ENCODE peak calls at places on chromosome 6, in four cellular contexts. S is vagina, T is heart left ventricle, E is A549. B is an unnamed sample.

GRCh38 chr6:30818426-30818841 is 65.9 kb upstream of the DDR1 start:
- DNase-seq in E (peak; percentile 69), T (no peak), S (no peak), B (no peak)

GRCh38 chr6:142802124-142802523 is 142.9 kb downstream of the HIVEP2 start:
- DNase-seq in E (peak; percentile 69), T (no peak), S (no peak), B (peak; percentile 86)

GRCh38 chr6:17928514-17929430 is 58.7 kb downstream of the KIF13A start:
- DNase-seq in S (no peak), E (no peak), T (no peak), B (no peak)

GRCh38 chr6:81242634-81243033 is 509.8 kb downstream of the TENT5A start:
- DNase-seq in S (no peak), E (no peak), T (no peak), B (no peak)

GRCh38 chr6:2843138-2843740 is 1.6 kb upstream of the SERPINB1 start:
- DNase-seq in E (no peak), S (no peak), T (no peak), B (no peak)

GRCh38 chr6:129673758-129674157 is 36.2 kb downstream of the ARHGAP18 start:
- DNase-seq in T (no peak), E (no peak), S (no peak), B (no peak)

GRCh38 chr6:11486486-11486885 is 51.1 kb upstream of the TMEM170B start:
- DNase-seq in S (no peak), E (no peak), T (no peak), B (no peak)

GRCh38 chr6:137013738-137014602 is 30.8 kb downstream of the IL20RA start:
- DNase-seq in T (no peak), S (no peak), E (peak; percentile 53), B (no peak)

GRCh38 chr6:125512621-125513020 is 210.9 kb upstream of the HDDC2 start:
- DNase-seq in S (no peak), E (peak; percentile 5), T (no peak), B (no peak)

GRCh38 chr6:32847795-32848194 is 3.9 kb upstream of the PSMB8 start:
- DNase-seq in T (no peak), E (no peak), S (no peak), B (no peak)

GRCh38 chr6:43386492-43386891 is 17.0 kb upstream of the ZNF318 start:
- DNase-seq in E (no peak), S (no peak), T (no peak), B (no peak)

GRCh38 chr6:167475947-167476346 is 151.1 kb downstream of the TTLL2 start:
- DNase-seq in E (no peak), S (no peak), T (no peak), B (no peak)

GRCh38 chr6:66825539-66825938 is 1118.5 kb upstream of the EYS start:
- DNase-seq in E (no peak), T (no peak), S (no peak), B (no peak)

GRCh38 chr6:33758807-33759206 is 12.1 kb upstream of the IP6K3 start:
- DNase-seq in S (no peak), E (no peak), T (no peak), B (no peak)

GRCh38 chr6:100464162-100464851 is 414 bp downstream of the SIM1 start:
- DNase-seq in T (no peak), E (no peak), S (no peak), B (no peak)

GRCh38 chr6:83044211-83044768 is 21.4 kb downstream of the UBE3D start:
- DNase-seq in S (no peak), T (no peak), E (no peak), B (no peak)

GRCh38 chr6:20252311-20252710 is 40.0 kb upstream of the MBOAT1 start:
- DNase-seq in S (no peak), T (peak; percentile 34), E (no peak), B (no peak)

GRCh38 chr6:167856999-167857660 is 30.4 kb downstream of the AFDN start:
- DNase-seq in S (no peak), T (no peak), E (no peak), B (peak; percentile 73)

GRCh38 chr6:36914227-36914794 is 28.6 kb downstream of the C6orf89 start:
- DNase-seq in S (no peak), T (no peak), E (peak; percentile 68), B (no peak)

DNA sequence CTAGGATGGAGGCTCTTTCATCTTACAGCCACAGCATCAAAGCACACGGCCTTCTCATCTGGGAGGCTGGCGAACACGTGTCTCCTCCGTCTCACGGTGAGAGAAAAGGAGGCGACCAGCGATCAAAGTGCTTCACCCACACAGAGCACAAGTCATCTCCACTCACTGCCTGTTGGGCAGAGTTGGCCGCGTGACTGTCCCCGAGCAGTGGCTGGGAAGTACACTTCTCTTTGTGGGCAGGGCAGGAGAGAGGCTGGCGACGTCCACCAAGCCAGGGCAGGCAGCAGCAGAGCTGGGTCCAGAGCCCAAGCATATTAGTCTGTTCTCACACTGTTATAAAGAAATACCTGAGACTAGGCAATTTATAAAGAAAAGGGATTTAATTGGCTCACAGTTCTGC is 64.1 kb upstream of the FOXC1 start:
- DNase-seq in S (no peak), T (no peak), E (no peak), B (no peak)
- H3K27ac ChIP-seq in S (no peak overlapping the region), T (no peak overlapping the region), E (no peak overlapping the region), B (no peak overlapping the region)

GRCh38 chr6:133632206-133632605 is 256.7 kb upstream of the TCF21 start:
- DNase-seq in T (no peak), E (peak; percentile 32), S (no peak), B (peak; percentile 47)

GRCh38 chr6:133634474-133634873 is 254.4 kb upstream of the TCF21 start:
- DNase-seq in E (no peak), S (no peak), T (no peak), B (no peak)

GRCh38 chr6:133631421-133631820 is 257.5 kb upstream of the TCF21 start:
- DNase-seq in S (no peak), T (no peak), E (peak; percentile 64), B (peak; percentile 78)

GRCh38 chr6:133632906-133633305 is 256.0 kb upstream of the TCF21 start:
- DNase-seq in S (no peak), E (no peak), T (no peak), B (no peak)

GRCh38 chr6:133630651-133631050 is 258.3 kb upstream of the TCF21 start:
- DNase-seq in S (no peak), E (no peak), T (no peak), B (no peak)
- H3K27ac ChIP-seq in S (no peak overlapping the region), E (no peak overlapping the region), T (no peak overlapping the region), B (peak overlapping the region; percentile 65)

GRCh38 chr6:53259860-53260580 is 88.7 kb downstream of the ELOVL5 start:
- DNase-seq in T (no peak), E (no peak), S (no peak), B (no peak)

GRCh38 chr6:53263915-53264314 is 84.8 kb downstream of the ELOVL5 start:
- DNase-seq in T (no peak), E (no peak), S (no peak), B (no peak)

GRCh38 chr6:53264915-53265615 is 83.7 kb downstream of the ELOVL5 start:
- DNase-seq in S (no peak), E (no peak), T (no peak), B (no peak)

GRCh38 chr6:53266553-53267090 is 82.1 kb downstream of the ELOVL5 start:
- DNase-seq in S (no peak), T (no peak), E (no peak), B (no peak)

DNA sequence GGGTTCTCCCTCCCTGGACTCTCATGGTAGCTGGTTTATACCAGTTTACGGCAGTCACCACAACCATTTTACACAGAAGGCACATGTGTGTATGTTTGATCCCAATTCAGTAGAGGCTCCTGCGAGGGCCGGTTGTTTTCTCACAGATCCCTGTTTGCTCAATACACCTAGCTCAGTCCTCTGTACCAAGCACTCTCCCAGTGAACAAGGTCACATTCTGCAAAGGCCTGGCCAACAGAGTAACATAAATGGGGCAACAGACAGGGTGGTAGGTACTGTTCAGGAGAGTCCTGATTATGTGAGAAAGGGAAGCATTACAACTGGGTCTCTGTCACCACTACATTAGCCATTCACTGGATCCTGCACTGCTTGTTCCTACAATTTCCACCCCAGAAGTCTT is 84.4 kb downstream of the ELOVL5 start:
- DNase-seq in E (no peak), T (no peak), S (no peak), B (no peak)
- H3K27ac ChIP-seq in E (no peak overlapping the region), T (no peak overlapping the region), S (no peak overlapping the region), B (no peak overlapping the region)

GRCh38 chr6:16403831-16404230 is 165.4 kb downstream of the GMPR start:
- DNase-seq in T (no peak), E (no peak), S (no peak), B (no peak)
- H3K27ac ChIP-seq in T (no peak overlapping the region), E (no peak overlapping the region), S (peak overlapping the region; percentile 15), B (no peak overlapping the region)

GRCh38 chr6:155154158-155154830 is 109.5 kb upstream of the CLDN20 start:
- DNase-seq in S (no peak), E (no peak), T (no peak), B (peak; percentile 79)
- H3K27ac ChIP-seq in S (no peak overlapping the region), E (no peak overlapping the region), T (no peak overlapping the region), B (peak overlapping the region; percentile 92)

DNA sequence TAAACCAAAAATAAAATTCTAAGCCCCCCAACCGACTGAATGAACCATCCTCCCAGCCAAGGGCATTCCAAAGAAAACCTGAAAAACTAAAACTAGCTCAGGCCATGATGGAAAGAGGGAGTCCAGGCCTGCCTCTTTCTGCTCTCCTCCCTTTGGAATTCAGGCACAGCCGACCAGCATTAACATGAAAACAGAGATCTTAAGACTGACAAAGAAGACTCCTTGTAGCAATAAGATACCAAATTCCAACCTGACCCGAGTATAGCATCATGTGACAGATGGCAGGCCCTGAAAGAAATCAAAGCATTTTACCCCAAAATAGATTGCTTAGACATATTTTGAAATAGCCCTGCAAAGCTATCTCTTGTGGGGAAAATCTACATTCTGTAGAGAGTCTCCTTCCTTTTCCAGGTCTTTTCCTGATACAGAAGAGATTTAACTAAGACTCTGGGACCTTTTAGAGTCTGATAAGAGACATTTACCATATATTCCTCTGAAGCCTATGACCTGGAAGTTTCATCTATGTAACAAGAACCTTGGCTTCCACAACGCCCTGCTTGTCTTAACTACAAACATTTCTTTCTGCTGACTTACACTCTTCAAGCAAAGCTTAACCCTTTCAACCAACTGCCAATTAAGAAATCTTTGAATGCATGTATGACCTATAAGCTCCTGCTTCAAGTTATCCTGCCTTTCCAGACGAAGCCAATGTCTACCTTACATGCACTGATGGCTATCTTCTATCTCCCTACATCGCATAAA is 22.2 kb upstream of the TXLNB start:
- DNase-seq in S (no peak), T (no peak), E (no peak), B (no peak)
- H3K27ac ChIP-seq in S (no peak overlapping the region), T (no peak overlapping the region), E (no peak overlapping the region), B (no peak overlapping the region)

B was measured in SJSA1.